ENCODE peak calls at places on chromosomes 3 and 15, in five cellular contexts. U is hepatocyte, L is neural progenitor cell, V is HepG2, P is fibroblast of lung. E is an unnamed sample.

GRCh38 chr3:54122046-54122801 is at the start of gene CACNA2D3:
- DNase-seq in L (peak), P (no peak), U (peak), V (no peak), E (no peak)

GRCh38 chr3:120473389-120473788 is 22.6 kb upstream of the FSTL1 start:
- DNase-seq in L (no peak), V (no peak), P (no peak), U (no peak), E (no peak)

GRCh38 chr15:99181544-99181943 is 67.8 kb downstream of the TTC23 start:
- DNase-seq in U (no peak), L (no peak), P (peak), V (no peak), E (no peak)

GRCh38 chr15:51335538-51335961 is 2.8 kb downstream of the CYP19A1 start:
- DNase-seq in P (no peak), U (no peak), L (no peak), V (no peak), E (no peak)

GRCh38 chr15:39784638-39785037 is 2.0 kb upstream of the FSIP1 start:
- DNase-seq in V (no peak), U (no peak), P (no peak), L (no peak), E (no peak)

GRCh38 chr15:89071471-89071870 is 16.8 kb upstream of the ABHD2 start:
- DNase-seq in L (no peak), U (no peak), V (no peak), P (no peak), E (no peak)

GRCh38 chr3:45546636-45547201 is 47.8 kb upstream of the LIMD1 start:
- DNase-seq in U (no peak), P (no peak), V (peak), L (peak), E (no peak)

GRCh38 chr3:126983653-126984390 is 907 bp downstream of the PLXNA1 start:
- DNase-seq in L (peak), V (no peak), P (peak), U (peak), E (peak)

GRCh38 chr15:62124176-62124952 is 40.7 kb downstream of the C2CD4B start:
- DNase-seq in V (peak), U (no peak), P (no peak), L (no peak), E (no peak)

GRCh38 chr15:71559616-71560015 is 250.7 kb upstream of the NR2E3 start:
- DNase-seq in U (no peak), V (no peak), P (no peak), L (no peak), E (no peak)

GRCh38 chr3:197154-197855 is 742 bp downstream of the CHL1 start:
- DNase-seq in P (no peak), L (peak), U (peak), V (no peak), E (no peak)

GRCh38 chr3:123765475-123766166 is 118.5 kb downstream of the MYLK start:
- DNase-seq in P (peak), U (no peak), L (no peak), V (peak), E (no peak)

GRCh38 chr3:14285526-14285925 is 106.9 kb downstream of the LSM3 start:
- DNase-seq in U (no peak), L (peak), P (no peak), V (no peak), E (no peak)

GRCh38 chr3:58333206-58334012 is 717 bp downstream of the PXK start:
- DNase-seq in L (peak), U (peak), P (peak), V (no peak), E (peak)

GRCh38 chr3:123993818-123994217 is 1.9 kb upstream of the ROPN1 start:
- DNase-seq in L (no peak), V (no peak), P (no peak), U (no peak), E (no peak)

GRCh38 chr3:49035278-49035677 is 6.1 kb upstream of the IMPDH2 start:
- DNase-seq in V (no peak), P (no peak), L (no peak), U (no peak), E (no peak)

GRCh38 chr3:69144631-69145244 is 22.3 kb upstream of the LMOD3 start:
- DNase-seq in P (no peak), L (peak), V (no peak), U (no peak), E (no peak)

GRCh38 chr3:72738752-72739520 is 109.3 kb downstream of the SHQ1 start:
- DNase-seq in U (peak), V (no peak), P (peak), L (peak), E (no peak)

GRCh38 chr15:83694538-83694937 is 40.6 kb downstream of the ADAMTSL3 start:
- DNase-seq in L (no peak), V (no peak), U (no peak), P (no peak), E (no peak)

GRCh38 chr3:16142350-16143050 is 32.0 kb upstream of the GALNT15 start:
- DNase-seq in L (no peak), U (no peak), P (no peak), V (no peak), E (no peak)

GRCh38 chr3:69065318-69065964 is 13.3 kb upstream of the TMF1 start:
- DNase-seq in L (no peak), P (no peak), U (no peak), V (no peak), E (no peak)

GRCh38 chr15:81939604-81940440 is 106.0 kb downstream of the MEX3B start:
- DNase-seq in P (peak), U (no peak), L (peak), V (peak), E (no peak)

GRCh38 chr15:91559066-91559465 is 294.4 kb upstream of the SLCO3A1 start:
- DNase-seq in L (no peak), V (peak), P (no peak), U (no peak), E (no peak)

GRCh38 chr15:101198031-101198430 is 53.8 kb downstream of the CHSY1 start:
- DNase-seq in P (no peak), L (no peak), U (no peak), V (no peak), E (no peak)

GRCh38 chr3:187973977-187974856 is 179.7 kb upstream of the LPP start:
- DNase-seq in L (no peak), P (no peak), U (no peak), V (no peak), E (no peak)

GRCh38 chr15:72285927-72286516 is 13.7 kb upstream of the PARP6 start:
- DNase-seq in P (peak), U (peak), L (peak), V (peak), E (peak)

GRCh38 chr3:16102905-16103364 is 71.5 kb upstream of the GALNT15 start:
- DNase-seq in U (peak), P (peak), L (no peak), V (peak), E (no peak)

GRCh38 chr15:99445272-99445850 is 120.4 kb upstream of the MEF2A start:
- DNase-seq in V (no peak), U (no peak), P (no peak), L (no peak), E (no peak)

GRCh38 chr3:36900474-36901443 is 44.1 kb downstream of the TRANK1 start:
- DNase-seq in V (no peak), L (no peak), P (no peak), U (no peak), E (no peak)

GRCh38 chr3:191290311-191291025 is 38.7 kb upstream of the CCDC50 start:
- DNase-seq in P (peak), L (no peak), V (no peak), U (no peak), E (peak)

GRCh38 chr3:59678042-59678707 is 628.4 kb upstream of the CFAP20DC start:
- DNase-seq in U (no peak), V (no peak), L (no peak), P (no peak), E (no peak)

DNA sequence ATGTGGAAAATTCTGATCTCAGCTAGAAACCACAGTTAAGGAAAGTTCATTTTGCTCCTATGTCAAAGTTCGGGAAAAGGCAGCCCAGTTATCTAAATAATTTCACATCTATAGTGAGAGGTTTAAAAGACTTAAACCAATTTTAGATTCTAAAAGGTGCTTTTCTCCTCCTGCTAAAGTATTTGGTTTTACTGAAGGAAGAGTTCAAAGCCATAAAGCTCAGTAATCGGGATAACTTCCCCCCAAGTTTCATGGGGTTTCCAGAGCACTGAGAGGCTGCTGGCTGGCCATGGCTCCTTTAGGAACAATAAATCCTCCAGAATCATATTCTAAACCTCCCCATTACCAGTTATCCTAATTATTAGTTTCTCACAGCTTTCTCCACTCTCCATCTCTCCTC is 38.2 kb downstream of the ZIC4 start:
- DNase-seq in L (no peak), U (no peak), V (no peak), P (no peak), E (no peak)
- H3K4me2 ChIP-seq in L (no peak), U (no peak), V (peak), P (no peak), E (no peak)

GRCh38 chr15:75483961-75484360 is 32.5 kb upstream of the SIN3A start:
- DNase-seq in V (no peak), U (no peak), L (no peak), P (no peak), E (no peak)
- H3K4me2 ChIP-seq in V (no peak), U (no peak), L (no peak), P (no peak), E (no peak)

GRCh38 chr3:153130312-153130977 is 31.6 kb upstream of the RAP2B start:
- DNase-seq in U (no peak), P (peak), V (no peak), L (no peak), E (peak)
- H3K4me2 ChIP-seq in U (no peak), P (peak), V (no peak), L (no peak), E (peak)

GRCh38 chr3:10547413-10547812 is 42.0 kb upstream of the ATP2B2 start:
- DNase-seq in L (no peak), P (no peak), V (no peak), U (no peak), E (no peak)

GRCh38 chr3:10548997-10549396 is 43.6 kb upstream of the ATP2B2 start:
- DNase-seq in L (no peak), U (no peak), V (no peak), P (no peak), E (no peak)

GRCh38 chr3:10546887-10547286 is 41.5 kb upstream of the ATP2B2 start:
- DNase-seq in U (no peak), P (no peak), L (no peak), V (no peak), E (no peak)

GRCh38 chr3:10549617-10550228 is 44.3 kb upstream of the ATP2B2 start:
- DNase-seq in V (no peak), U (no peak), P (no peak), L (no peak), E (no peak)

GRCh38 chr3:10547841-10548783 is 42.7 kb upstream of the ATP2B2 start:
- DNase-seq in U (no peak), L (no peak), P (no peak), V (no peak), E (no peak)
- H3K4me2 ChIP-seq in U (no peak), L (no peak), P (no peak), V (no peak), E (no peak)

DNA sequence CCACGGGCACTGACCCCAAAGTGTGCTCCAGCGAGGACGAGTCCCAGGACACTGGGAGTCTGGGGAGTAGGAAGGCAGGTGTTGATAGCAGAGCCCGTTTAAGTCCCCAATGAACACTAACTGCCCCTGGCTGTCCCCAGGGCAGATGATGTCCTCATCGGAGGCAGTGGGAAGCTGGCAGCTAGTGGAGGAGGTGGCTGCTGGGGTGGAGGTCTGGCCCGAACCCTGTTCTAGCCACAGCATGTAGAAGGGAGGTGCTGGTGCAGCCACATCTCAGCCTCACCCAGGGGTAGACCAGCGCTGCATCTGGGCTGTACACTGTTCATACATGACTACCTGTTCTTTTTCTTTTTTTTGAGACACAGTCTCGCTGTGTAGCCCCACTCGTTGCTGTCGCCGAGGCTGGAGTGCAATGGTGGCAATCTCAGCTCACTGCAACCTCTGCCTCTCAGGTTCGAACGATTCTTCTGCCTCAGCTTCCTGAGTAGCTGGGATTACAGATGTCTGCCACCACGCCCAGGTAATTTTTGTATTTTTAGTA is 51.8 kb downstream of the KLF13 start:
- DNase-seq in L (no peak), V (no peak), P (no peak), U (no peak), E (no peak)
- H3K4me2 ChIP-seq in L (no peak), V (no peak), P (no peak), U (no peak), E (no peak)

DNA sequence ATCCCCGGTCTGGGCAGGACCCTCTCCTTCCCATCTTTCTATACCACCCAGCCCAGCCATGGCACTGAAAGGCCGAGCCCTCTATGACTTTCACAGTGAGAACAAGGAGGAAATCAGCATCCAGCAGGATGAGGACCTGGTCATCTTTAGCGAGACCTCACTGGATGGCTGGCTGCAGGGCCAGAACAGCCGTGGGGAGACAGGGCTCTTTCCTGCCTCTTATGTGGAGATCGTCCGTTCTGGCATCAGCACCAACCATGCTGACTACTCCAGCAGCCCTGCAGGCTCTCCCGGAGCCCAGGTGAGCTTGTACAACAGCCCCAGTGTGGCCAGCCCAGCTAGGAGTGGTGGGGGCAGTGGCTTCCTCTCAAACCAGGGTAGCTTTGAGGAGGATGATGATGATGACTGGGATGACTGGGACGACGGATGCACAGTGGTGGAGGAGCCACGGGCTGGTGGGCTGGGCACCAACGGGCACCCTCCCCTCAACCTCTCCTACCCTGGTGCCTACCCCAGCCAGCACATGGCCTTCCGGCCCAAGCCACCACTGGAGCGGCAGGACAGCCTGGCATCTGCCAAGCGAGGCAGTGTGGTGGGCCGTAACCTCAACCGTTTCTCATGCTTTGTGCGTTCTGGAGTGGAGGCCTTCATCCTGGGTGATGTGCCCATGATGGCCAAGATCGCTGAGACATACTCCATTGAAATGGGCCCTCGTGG is 1.5 kb downstream of the SNX33 start:
- DNase-seq in V (no peak), P (no peak), U (no peak), L (no peak), E (no peak)
- H3K4me2 ChIP-seq in V (peak), P (peak), U (peak), L (peak), E (peak)

DNA sequence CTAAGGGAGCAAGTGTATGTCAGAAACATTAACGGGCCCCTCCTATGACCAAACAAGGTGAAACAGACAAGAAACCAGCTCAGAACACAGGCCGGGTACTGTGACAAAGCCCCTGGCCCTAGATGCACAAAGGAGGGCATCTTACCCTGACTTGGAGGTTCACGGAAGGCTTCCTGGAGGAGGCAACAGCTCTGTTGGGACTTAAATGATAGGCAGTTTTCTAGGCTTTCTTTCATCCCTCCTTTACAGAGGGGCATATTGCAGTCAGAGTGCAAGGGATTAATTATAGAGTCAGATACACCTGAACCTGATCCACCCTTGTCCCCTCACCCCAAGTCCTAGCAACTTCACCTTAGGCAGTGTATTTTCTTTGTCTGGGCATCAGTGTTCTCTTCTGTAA is 8.4 kb downstream of the EPHB3 start:
- DNase-seq in P (no peak), V (no peak), L (no peak), U (no peak), E (no peak)
- H3K4me2 ChIP-seq in P (peak), V (no peak), L (peak), U (peak), E (peak)

GRCh38 chr3:194070220-194070633 is 65.7 kb upstream of the HES1 start:
- DNase-seq in L (no peak), P (no peak), U (no peak), V (peak), E (no peak)

GRCh38 chr3:194072097-194072428 is 63.9 kb upstream of the HES1 start:
- DNase-seq in V (no peak), L (no peak), P (no peak), U (no peak), E (no peak)

GRCh38 chr3:194070634-194071409 is 65.1 kb upstream of the HES1 start:
- DNase-seq in U (peak), P (peak), L (peak), V (peak), E (peak)

GRCh38 chr3:194067949-194068362 is 68.0 kb upstream of the HES1 start:
- DNase-seq in P (no peak), U (no peak), L (no peak), V (no peak), E (no peak)

GRCh38 chr3:194069421-194070219 is 66.3 kb upstream of the HES1 start:
- DNase-seq in L (no peak), U (no peak), P (peak), V (peak), E (no peak)
- H3K4me2 ChIP-seq in L (no peak), U (no peak), P (no peak), V (peak), E (peak)

E was measured in PC-9.